ENCODE peak calls at places on chromosome 15, in four cellular contexts. U, A, O and C are unnamed samples.

GRCh38 chr15:36756707-36757106 is 177.3 kb downstream of the CDIN1 start:
- DNase-seq in U (no peak), A (no peak), O (no peak), C (no peak)

GRCh38 chr15:81157939-81158223 is 23.8 kb downstream of the CFAP161 start:
- DNase-seq in U (no peak), A (no peak), O (no peak), C (no peak)

GRCh38 chr15:47037003-47037402 is 680.3 kb upstream of the SEMA6D start:
- DNase-seq in U (no peak), A (no peak), O (no peak), C (no peak)

GRCh38 chr15:96554541-96554940 is 224.0 kb downstream of the NR2F2 start:
- DNase-seq in U (no peak), A (no peak), O (no peak), C (no peak)

GRCh38 chr15:47961401-47962090 is 159.2 kb upstream of the SLC24A5 start:
- DNase-seq in U (no peak), A (no peak), O (peak; percentile 62), C (peak; percentile 25)

GRCh38 chr15:38217181-38217580 is 35.5 kb upstream of the SPRED1 start:
- DNase-seq in U (peak; percentile 45), A (peak; percentile 41), O (no peak), C (no peak)

GRCh38 chr15:98420837-98421236 is 227.5 kb upstream of the IGF1R start:
- DNase-seq in U (no peak), A (no peak), O (no peak), C (no peak)

GRCh38 chr15:74406992-74407705 is 26.6 kb downstream of the SEMA7A start:
- DNase-seq in U (peak; percentile 95), A (no peak), O (no peak), C (no peak)

GRCh38 chr15:31217067-31217466 is 109.6 kb upstream of the KLF13 start:
- DNase-seq in U (no peak), A (no peak), O (no peak), C (no peak)

GRCh38 chr15:36970522-36970921 is 129.8 kb downstream of the MEIS2 start:
- DNase-seq in U (no peak), A (no peak), O (no peak), C (no peak)

GRCh38 chr15:75153084-75153483 is 48.6 kb upstream of the C15orf39 start:
- DNase-seq in U (no peak), A (peak; percentile 33), O (peak; percentile 56), C (peak; percentile 45)

GRCh38 chr15:74884428-74885223 is 5.2 kb upstream of the MPI start:
- DNase-seq in U (no peak), A (no peak), O (no peak), C (no peak)

GRCh38 chr15:58484794-58485600 is 53.2 kb downstream of the LIPC start:
- DNase-seq in U (no peak), A (no peak), O (no peak), C (peak; percentile 72)

GRCh38 chr15:49235446-49236207 is 65.6 kb downstream of the GALK2 start:
- DNase-seq in U (peak; percentile 92), A (no peak), O (peak; percentile 34), C (peak; percentile 58)

GRCh38 chr15:62883938-62884479 is 158.5 kb upstream of the TPM1 start:
- DNase-seq in U (peak; percentile 99), A (no peak), O (no peak), C (no peak)

DNA sequence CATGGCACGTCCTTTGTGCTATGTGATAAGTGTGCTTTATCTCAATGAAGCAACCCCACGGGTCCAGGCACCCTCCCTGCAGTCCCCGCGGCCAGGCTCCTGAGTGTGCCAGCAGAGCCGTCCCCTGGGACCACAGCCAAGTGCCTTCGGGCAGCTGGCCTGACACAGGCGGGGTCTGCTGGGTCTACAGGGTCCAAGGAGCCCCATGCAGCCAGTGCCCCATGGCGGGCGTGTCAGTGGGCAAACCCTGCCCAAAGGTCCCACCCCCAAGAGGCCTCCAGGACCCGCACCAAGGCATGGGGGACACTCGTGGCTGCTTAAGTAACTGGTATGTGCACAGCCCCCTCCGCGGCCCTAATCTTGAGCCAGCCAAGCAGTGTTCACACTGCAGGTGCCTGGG is 35.3 kb downstream of the KLHL25 start:
- DNase-seq in U (no peak), A (no peak), O (no peak), C (no peak)
- TF ChIP-seq CTCF in U (no peak), A (no peak), O (no peak), C (no peak)

GRCh38 chr15:33009603-33010002 is 184.9 kb downstream of the FMN1 start:
- DNase-seq in U (no peak), A (no peak), O (no peak), C (no peak)

GRCh38 chr15:33005582-33005981 is 188.9 kb downstream of the FMN1 start:
- DNase-seq in U (no peak), A (no peak), O (no peak), C (no peak)

GRCh38 chr15:33008284-33009011 is 186.1 kb downstream of the FMN1 start:
- DNase-seq in U (peak; percentile 92), A (no peak), O (no peak), C (no peak)

GRCh38 chr15:33009026-33009425 is 185.5 kb downstream of the FMN1 start:
- DNase-seq in U (no peak), A (no peak), O (no peak), C (no peak)

GRCh38 chr15:33007295-33007855 is 187.1 kb downstream of the FMN1 start:
- DNase-seq in U (peak; percentile 68), A (no peak), O (no peak), C (no peak)
- TF ChIP-seq CTCF in U (peak; percentile 52), A (no peak), O (no peak), C (no peak)

DNA sequence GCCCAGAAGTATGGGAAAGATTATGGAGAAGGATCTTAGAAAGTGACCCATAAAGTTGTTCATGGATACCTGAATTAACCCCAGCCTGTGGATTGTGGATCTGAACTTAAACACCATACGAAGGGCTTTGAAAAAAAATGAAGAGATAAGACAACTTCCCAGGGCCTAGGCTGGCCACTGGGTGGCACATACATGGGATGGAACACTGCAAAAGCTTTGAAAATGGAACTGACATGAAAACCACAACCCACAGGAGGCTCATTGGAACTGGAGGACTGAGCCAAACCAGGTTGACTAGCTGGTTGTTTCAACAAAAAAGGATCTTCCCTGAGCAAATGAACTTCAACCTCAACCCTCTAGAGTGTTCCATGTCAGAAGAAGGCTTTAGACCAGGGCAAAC is 34.5 kb downstream of the FMN1 start:
- DNase-seq in U (no peak), A (no peak), O (no peak), C (no peak)
- TF ChIP-seq CTCF in U (peak; percentile 15), A (no peak), O (no peak), C (no peak)

GRCh38 chr15:91855241-91855640 is 1.7 kb downstream of the SLCO3A1 start:
- DNase-seq in U (no peak), A (no peak), O (no peak), C (no peak)

GRCh38 chr15:91857224-91857585 is 3.7 kb downstream of the SLCO3A1 start:
- DNase-seq in U (no peak), A (no peak), O (no peak), C (no peak)

GRCh38 chr15:91853968-91854943 is 748 bp downstream of the SLCO3A1 start:
- DNase-seq in U (peak; percentile 17), A (peak; percentile 35), O (peak; percentile 47), C (peak; percentile 46)

GRCh38 chr15:91857772-91858171 is 4.3 kb downstream of the SLCO3A1 start:
- DNase-seq in U (no peak), A (no peak), O (peak; percentile 62), C (peak; percentile 55)

GRCh38 chr15:91855684-91856553 is 2.4 kb downstream of the SLCO3A1 start:
- DNase-seq in U (no peak), A (peak; percentile 62), O (no peak), C (peak; percentile 35)
- TF ChIP-seq CTCF in U (peak; percentile 9), A (no peak), O (no peak), C (no peak)